ENCODE peak calls at places on chromosomes 1 and 21, in five cellular contexts. T, O, V, C and G are unnamed samples.

GRCh38 chr1:204278973-204279372 is 65.2 kb upstream of the GOLT1A start:
- DNase-seq in T (no peak), O (no peak), C (no peak), V (no peak), G (no peak)

GRCh38 chr21:33546076-33546475 is 3.2 kb downstream of the SON start:
- DNase-seq in C (no peak), O (no peak), V (no peak), T (no peak), G (no peak)

GRCh38 chr21:43005635-43006034 is 31.3 kb downstream of the PKNOX1 start:
- DNase-seq in C (no peak), O (no peak), T (no peak), V (no peak), G (no peak)

GRCh38 chr1:215643592-215644321 is 76.7 kb downstream of the KCTD3 start:
- DNase-seq in O (no peak), T (no peak), V (no peak), C (no peak), G (no peak)

GRCh38 chr1:35220976-35221375 is 28.0 kb upstream of the SFPQ start:
- DNase-seq in C (peak; percentile 52), V (no peak), O (peak; percentile 72), T (no peak), G (no peak)

GRCh38 chr1:11478571-11479374 is at the start of gene DISP3:
- DNase-seq in O (peak; percentile 92), V (peak; percentile 42), C (peak; percentile 93), T (peak; percentile 69), G (peak; percentile 19)

GRCh38 chr1:175734642-175735041 is 8.8 kb downstream of the TNR start:
- DNase-seq in O (no peak), V (no peak), T (no peak), C (no peak), G (no peak)

GRCh38 chr1:168007691-168008090 is 70.8 kb upstream of the MPC2 start:
- DNase-seq in T (no peak), V (no peak), O (no peak), C (no peak), G (no peak)

GRCh38 chr1:236907205-236907604 is 97.0 kb downstream of the MT1HL1 start:
- DNase-seq in T (no peak), C (no peak), O (no peak), V (no peak), G (no peak)

GRCh38 chr1:205528446-205528886 is 24.0 kb downstream of the CDK18 start:
- DNase-seq in V (no peak), T (no peak), C (no peak), O (no peak), G (no peak)

GRCh38 chr1:39877980-39878956 is 5.0 kb downstream of the TRIT1 start:
- DNase-seq in C (no peak), V (no peak), T (no peak), O (no peak), G (no peak)